ENCODE peak calls at places on chromosomes 6 and 20, in five cellular contexts. F is astrocyte, A is neuronal stem cell, W is BE2C, X is mucosa of descending colon. T is an unnamed sample. For H3K4me1, the result is how much of the 10 kb centered on the place peaks cover.

GRCh38 chr6:44727651-44728630 is 340.4 kb downstream of the CDC5L start:
- DNase-seq in F (no peak), A (no peak), W (no peak), X (no peak), T (no peak)

GRCh38 chr20:41854765-41855164 is 236.6 kb upstream of the CHD6 start:
- DNase-seq in F (no peak), A (no peak), W (no peak), X (no peak), T (no peak)

GRCh38 chr6:40510442-40510841 is 76.7 kb downstream of the LRFN2 start:
- DNase-seq in F (no peak), A (no peak), W (peak), X (no peak), T (no peak)

GRCh38 chr20:7856756-7857155 is 83.5 kb downstream of the HAO1 start:
- DNase-seq in F (peak), A (no peak), W (no peak), X (no peak), T (no peak)

GRCh38 chr6:36692220-36692619 is 5.4 kb upstream of the RAB44 start:
- DNase-seq in F (no peak), A (no peak), W (no peak), X (peak), T (no peak)

GRCh38 chr6:81309841-81310240 is 442.6 kb downstream of the TENT5A start:
- DNase-seq in F (peak), A (no peak), W (no peak), X (no peak), T (no peak)

GRCh38 chr6:2108700-2109306 is 136.6 kb downstream of the GMDS start:
- DNase-seq in F (no peak), A (no peak), W (no peak), X (no peak), T (no peak)

GRCh38 chr6:90715093-90715655 is 128.3 kb upstream of the MAP3K7 start:
- DNase-seq in F (peak), A (no peak), W (no peak), X (no peak), T (no peak)

GRCh38 chr6:21752054-21752811 is 158.7 kb downstream of the SOX4 start:
- DNase-seq in F (peak), A (no peak), W (no peak), X (no peak), T (no peak)

DNA sequence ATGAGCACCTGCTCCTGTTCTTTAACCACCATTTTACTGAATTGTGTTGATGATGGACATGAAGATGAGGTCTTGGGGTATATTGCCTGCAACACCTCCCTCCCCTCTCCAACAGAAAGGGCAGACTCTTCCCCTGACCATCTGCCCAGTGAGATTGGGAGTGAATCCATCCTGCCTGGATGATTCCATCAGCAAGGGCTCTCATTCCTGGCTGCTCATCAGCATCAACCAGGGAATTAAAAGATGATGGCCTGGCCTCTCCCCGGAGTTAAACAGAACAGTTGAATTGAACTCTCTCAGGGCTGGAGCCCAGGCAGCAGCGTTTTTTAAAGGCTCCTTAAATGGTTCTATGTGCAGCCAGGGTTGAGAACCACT is 14.5 kb upstream of the MRPS18A start:
- DNase-seq in F (no peak), A (no peak), W (no peak), X (no peak), T (no peak)
- H3K4me1 ChIP-seq in F (under half), A (under half), W (under half), X (half or more), T (under half)

GRCh38 chr6:108163267-108163643 is 2.6 kb upstream of the NR2E1 start:
- DNase-seq in F (no peak), A (no peak), W (no peak), X (no peak), T (no peak)
- H3K4me1 ChIP-seq in F (under half), A (under half), W (under half), X (under half), T (under half)

GRCh38 chr6:23775127-23775526 is 350.9 kb upstream of the NRSN1 start:
- DNase-seq in F (no peak), A (no peak), W (no peak), X (no peak), T (no peak)
- H3K4me1 ChIP-seq in F (under half), A (under half), W (under half), X (under half), T (under half)

DNA sequence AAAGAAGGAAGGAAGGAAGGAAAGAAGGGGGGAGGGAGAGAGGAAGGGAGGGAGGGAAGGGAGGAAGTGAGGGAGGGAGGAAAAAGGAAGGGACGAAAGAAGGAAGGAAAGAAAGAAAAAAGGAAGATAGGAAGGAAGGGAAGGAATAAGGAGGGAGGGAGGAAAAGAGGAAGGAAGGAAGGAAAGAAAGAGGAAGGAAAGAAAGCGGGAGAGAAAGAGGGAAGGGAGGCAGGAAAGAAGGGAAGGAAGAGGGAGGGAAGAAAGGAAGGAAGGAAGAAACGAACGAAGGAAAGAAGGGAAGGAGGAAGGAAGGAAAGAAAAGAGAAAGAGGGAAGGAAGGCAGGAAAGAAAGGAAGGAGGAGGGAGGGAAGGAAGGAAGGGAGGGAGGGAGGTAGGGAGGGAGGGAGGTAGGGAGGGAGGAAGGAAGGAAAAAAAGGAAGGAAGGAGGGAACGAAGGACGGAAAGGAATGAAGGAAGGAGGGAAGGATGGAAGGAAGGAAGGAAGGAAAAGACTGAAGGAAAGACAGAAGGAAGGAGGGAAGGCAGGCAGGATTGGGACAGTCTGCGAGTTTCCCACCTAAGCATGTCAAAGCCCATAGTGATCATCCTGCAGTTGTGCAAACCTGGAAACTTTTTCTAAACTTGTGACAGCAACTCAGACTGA is 59.9 kb upstream of the IYD start:
- DNase-seq in F (no peak), A (no peak), W (no peak), X (no peak), T (no peak)
- H3K4me1 ChIP-seq in F (under half), A (under half), W (under half), X (under half), T (under half)

DNA sequence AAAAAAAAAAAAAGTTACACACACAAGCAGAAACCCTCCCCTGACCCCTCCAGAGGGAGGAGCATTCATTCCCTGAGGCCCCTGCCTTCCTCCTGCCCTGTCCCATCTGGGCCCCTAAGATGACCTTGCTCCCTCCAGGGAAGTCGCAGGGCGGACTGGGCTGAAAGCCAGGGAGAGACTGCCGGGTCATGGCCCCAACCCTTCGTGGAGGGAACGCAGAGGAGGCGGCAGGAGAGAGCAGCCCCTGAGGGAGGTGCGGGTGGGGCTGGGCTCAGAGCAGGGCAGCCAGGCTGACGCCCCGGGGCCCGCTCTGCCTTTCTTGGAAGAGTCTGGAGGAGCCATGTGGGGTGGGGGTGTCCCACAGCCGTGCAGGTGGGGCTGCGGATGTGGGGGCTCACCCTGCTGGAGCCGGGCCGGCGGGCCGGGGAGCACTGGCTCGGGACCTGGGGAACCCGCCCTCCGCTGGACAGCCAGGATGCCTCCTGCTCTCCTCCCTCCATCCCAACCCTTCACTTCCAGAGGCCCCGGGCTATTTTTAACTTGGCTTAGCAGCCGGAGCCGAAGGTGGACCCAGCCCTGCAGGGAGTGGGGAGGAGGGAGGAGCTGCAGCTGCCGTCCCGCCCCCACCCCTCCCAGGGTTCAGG is 15.0 kb upstream of the ABHD16B start:
- DNase-seq in F (no peak), A (no peak), W (peak), X (no peak), T (no peak)
- H3K4me1 ChIP-seq in F (under half), A (under half), W (under half), X (under half), T (under half)

GRCh38 chr20:49769125-49769581 is 43.5 kb upstream of the SLC9A8 start:
- DNase-seq in F (no peak), A (no peak), W (no peak), X (no peak), T (no peak)
- H3K4me1 ChIP-seq in F (under half), A (under half), W (under half), X (under half), T (under half)

DNA sequence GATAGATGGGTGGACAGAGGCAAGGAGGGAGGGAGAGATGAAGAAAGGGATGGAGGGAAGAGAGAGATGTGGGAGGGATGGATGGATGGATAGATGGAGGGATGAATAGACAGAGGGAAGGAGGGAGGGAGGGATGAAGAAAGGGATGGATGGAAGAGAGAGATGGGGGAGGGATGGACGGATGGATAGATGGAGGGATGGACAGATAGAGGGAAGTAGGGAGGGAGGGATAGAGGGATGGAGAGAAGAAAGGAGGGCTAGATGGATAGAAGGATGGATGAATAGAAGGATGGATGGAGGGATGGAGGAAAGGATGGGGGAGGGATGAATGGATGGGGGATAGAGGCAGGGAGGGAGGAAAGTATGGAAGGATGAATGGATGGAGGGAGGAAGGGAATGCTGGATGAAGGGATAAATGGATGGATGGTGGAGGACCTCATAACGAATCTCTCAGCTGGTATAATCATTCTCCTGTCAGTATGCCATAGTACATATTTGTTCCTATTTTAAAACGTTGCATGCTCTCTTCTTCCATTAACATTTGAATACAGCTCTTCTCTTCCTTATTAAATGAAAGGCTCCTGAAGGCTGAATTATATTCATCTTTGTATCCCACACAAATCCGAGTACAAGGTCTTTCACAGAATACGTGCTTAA is 136.4 kb downstream of the HIVEP2 start:
- DNase-seq in F (no peak), A (no peak), W (no peak), X (no peak), T (no peak)
- H3K4me1 ChIP-seq in F (under half), A (under half), W (under half), X (under half), T (under half)

GRCh38 chr6:169622618-169623017 is 79.2 kb downstream of the WDR27 start:
- DNase-seq in F (no peak), A (no peak), W (no peak), X (no peak), T (no peak)
- H3K4me1 ChIP-seq in F (under half), A (under half), W (under half), X (under half), T (under half)